ENCODE peak calls at places on chromosomes 3 and 15, in seven cellular contexts. R is SW480; E is CD8-positive, alpha-beta T cell; I is breast epithelium; X is brain microvascular endothelial cell; V is NCI-H146; U is T-cell. L is an unnamed sample.

GRCh38 chr3:25455316-25456232 is 27.5 kb downstream of the RARB start:
- DNase-seq in R (no peak), E (no peak), I (no peak), X (peak; percentile 86), V (no peak), U (no peak), L (no peak)

GRCh38 chr15:68487087-68487843 is 55.3 kb upstream of the ITGA11 start:
- DNase-seq in R (no peak), E (no peak), I (no peak), X (peak; percentile 60), V (no peak), U (no peak), L (no peak)

GRCh38 chr3:184491867-184492615 is 69.5 kb upstream of the EPHB3 start:
- DNase-seq in R (no peak), E (no peak), I (no peak), X (no peak), V (no peak), U (no peak), L (no peak)

GRCh38 chr15:23422946-23423708 is 23.9 kb downstream of the GOLGA6L2 start:
- DNase-seq in R (peak; percentile 10), E (no peak), I (peak; percentile 27), X (no peak), V (no peak), U (no peak), L (no peak)

GRCh38 chr15:42344763-42345162 is 14.5 kb upstream of the CAPN3 start:
- DNase-seq in R (no peak), E (no peak), I (no peak), X (peak; percentile 34), V (no peak), U (no peak), L (no peak)

GRCh38 chr3:112685435-112685834 is 44.5 kb upstream of the CCDC80 start:
- DNase-seq in R (no peak), E (no peak), I (no peak), X (peak; percentile 71), V (no peak), U (no peak), L (no peak)

GRCh38 chr3:20406621-20407020 is 220.6 kb upstream of the SGO1 start:
- DNase-seq in R (no peak), E (no peak), I (no peak), X (peak; percentile 29), V (no peak), U (no peak), L (no peak)

GRCh38 chr15:47194718-47195117 is 522.6 kb upstream of the SEMA6D start:
- DNase-seq in R (peak; percentile 20), E (no peak), I (no peak), X (peak; percentile 21), V (no peak), U (no peak), L (peak; percentile 1)

GRCh38 chr3:66856555-66856954 is 141.6 kb upstream of the KBTBD8 start:
- DNase-seq in R (no peak), E (no peak), I (no peak), X (no peak), V (no peak), U (no peak), L (no peak)

GRCh38 chr3:10524799-10525301 is 19.5 kb upstream of the ATP2B2 start:
- DNase-seq in R (no peak), E (no peak), I (peak; percentile 51), X (no peak), V (no peak), U (no peak), L (no peak)

GRCh38 chr3:127233371-127233770 is 40.4 kb downstream of the PRR23E start:
- DNase-seq in R (no peak), E (no peak), I (no peak), X (no peak), V (no peak), U (no peak), L (no peak)

GRCh38 chr15:57156210-57156887 is 220.0 kb upstream of the CGNL1 start:
- DNase-seq in R (no peak), E (no peak), I (no peak), X (no peak), V (no peak), U (no peak), L (no peak)

GRCh38 chr3:121155023-121155422 is 247.0 kb downstream of the STXBP5L start:
- DNase-seq in R (no peak), E (no peak), I (no peak), X (no peak), V (no peak), U (no peak), L (no peak)

GRCh38 chr3:111582114-111582461 is 13.1 kb downstream of the ZBED2 start:
- DNase-seq in R (peak; percentile 27), E (no peak), I (no peak), X (peak; percentile 88), V (no peak), U (no peak), L (no peak)

GRCh38 chr3:14532691-14533456 is 7.3 kb downstream of the GRIP2 start:
- DNase-seq in R (peak; percentile 73), E (no peak), I (no peak), X (no peak), V (peak; percentile 30), U (no peak), L (no peak)

GRCh38 chr3:43451670-43452254 is 165.4 kb downstream of the SNRK start:
- DNase-seq in R (no peak), E (no peak), I (no peak), X (no peak), V (no peak), U (no peak), L (no peak)

GRCh38 chr3:117873236-117873635 is 1161.4 kb downstream of the IGSF11 start:
- DNase-seq in R (no peak), E (no peak), I (no peak), X (no peak), V (no peak), U (no peak), L (no peak)